ENCODE peak calls at places on chromosomes 13 and 19, in six cellular contexts. One of them, this sample, is unnamed.

GRCh38 chr19:52592301-52592700 is 22.2 kb downstream of the ZNF701 start:
- DNase-seq in testis: no peak
- DNase-seq in thyroid gland: no peak
- DNase-seq in heart left ventricle: no peak
- DNase-seq in adrenal gland: no peak
- DNase-seq in right lobe of liver: no peak
- DNase-seq in this sample: no peak

GRCh38 chr13:72536668-72537399 is 190.6 kb downstream of the MZT1 start:
- DNase-seq in testis: no peak
- DNase-seq in thyroid gland: peak; percentile 41
- DNase-seq in heart left ventricle: no peak
- DNase-seq in adrenal gland: no peak
- DNase-seq in right lobe of liver: peak; percentile 54
- DNase-seq in this sample: no peak

GRCh38 chr19:22144394-22144793 is 52.4 kb downstream of the ZNF676 start:
- DNase-seq in testis: no peak
- DNase-seq in thyroid gland: no peak
- DNase-seq in heart left ventricle: no peak
- DNase-seq in adrenal gland: no peak
- DNase-seq in right lobe of liver: no peak
- DNase-seq in this sample: no peak

GRCh38 chr19:51370230-51370629 is 1.4 kb upstream of the CLDND2 start:
- DNase-seq in testis: no peak
- DNase-seq in thyroid gland: no peak
- DNase-seq in heart left ventricle: no peak
- DNase-seq in adrenal gland: no peak
- DNase-seq in right lobe of liver: no peak
- DNase-seq in this sample: no peak

GRCh38 chr13:25067054-25067453 is 28.9 kb upstream of the PABPC3 start:
- DNase-seq in testis: no peak
- DNase-seq in thyroid gland: no peak
- DNase-seq in heart left ventricle: no peak
- DNase-seq in adrenal gland: no peak
- DNase-seq in right lobe of liver: no peak
- DNase-seq in this sample: no peak

GRCh38 chr13:94345374-94346195 is 133.9 kb downstream of the DCT start:
- DNase-seq in testis: no peak
- DNase-seq in thyroid gland: no peak
- DNase-seq in heart left ventricle: no peak
- DNase-seq in adrenal gland: no peak
- DNase-seq in right lobe of liver: no peak
- DNase-seq in this sample: no peak

GRCh38 chr13:92463134-92463533 is 763.5 kb upstream of the GPC6 start:
- DNase-seq in testis: no peak
- DNase-seq in thyroid gland: no peak
- DNase-seq in heart left ventricle: no peak
- DNase-seq in adrenal gland: no peak
- DNase-seq in right lobe of liver: no peak
- DNase-seq in this sample: no peak

GRCh38 chr19:6769006-6769637 is 1.9 kb upstream of the SH2D3A start:
- DNase-seq in testis: no peak
- DNase-seq in thyroid gland: no peak
- DNase-seq in heart left ventricle: no peak
- DNase-seq in adrenal gland: no peak
- DNase-seq in right lobe of liver: no peak
- DNase-seq in this sample: no peak

GRCh38 chr19:50005428-50005827 is 19.7 kb downstream of the VRK3 start:
- DNase-seq in testis: no peak
- DNase-seq in thyroid gland: no peak
- DNase-seq in heart left ventricle: no peak
- DNase-seq in adrenal gland: no peak
- DNase-seq in right lobe of liver: no peak
- DNase-seq in this sample: no peak

GRCh38 chr13:50580684-50581305 is 262.7 kb downstream of the DLEU7 start:
- DNase-seq in testis: no peak
- DNase-seq in thyroid gland: no peak
- DNase-seq in heart left ventricle: peak; percentile 34
- DNase-seq in adrenal gland: no peak
- DNase-seq in right lobe of liver: no peak
- DNase-seq in this sample: no peak

GRCh38 chr19:4049432-4049831 is 17.3 kb downstream of the ZBTB7A start:
- DNase-seq in testis: no peak
- DNase-seq in thyroid gland: no peak
- DNase-seq in heart left ventricle: peak; percentile 80
- DNase-seq in adrenal gland: no peak
- DNase-seq in right lobe of liver: peak; percentile 54
- DNase-seq in this sample: no peak

GRCh38 chr13:71524245-71525002 is 342.6 kb downstream of the DACH1 start:
- DNase-seq in testis: no peak
- DNase-seq in thyroid gland: no peak
- DNase-seq in heart left ventricle: no peak
- DNase-seq in adrenal gland: no peak
- DNase-seq in right lobe of liver: no peak
- DNase-seq in this sample: no peak

GRCh38 chr19:38658462-38659306 is 11.2 kb downstream of the ACTN4 start:
- DNase-seq in testis: peak; percentile 71
- DNase-seq in thyroid gland: peak; percentile 77
- DNase-seq in heart left ventricle: no peak
- DNase-seq in adrenal gland: peak; percentile 91
- DNase-seq in right lobe of liver: no peak
- DNase-seq in this sample: no peak

GRCh38 chr19:10975374-10976036 is 14.7 kb downstream of the SMARCA4 start:
- DNase-seq in testis: peak; percentile 74
- DNase-seq in thyroid gland: peak; percentile 60
- DNase-seq in heart left ventricle: peak; percentile 53
- DNase-seq in adrenal gland: peak; percentile 50
- DNase-seq in right lobe of liver: no peak
- DNase-seq in this sample: peak; percentile 79
- H3K27ac ChIP-seq in testis: peak overlapping the region; percentile 50
- H3K27ac ChIP-seq in thyroid gland: peak overlapping the region; percentile 59
- H3K27ac ChIP-seq in heart left ventricle: peak overlapping the region; percentile 15
- H3K27ac ChIP-seq in adrenal gland: no peak overlapping the region
- H3K27ac ChIP-seq in right lobe of liver: no peak overlapping the region
- H3K27ac ChIP-seq in this sample: peak overlapping the region; percentile 66

DNA sequence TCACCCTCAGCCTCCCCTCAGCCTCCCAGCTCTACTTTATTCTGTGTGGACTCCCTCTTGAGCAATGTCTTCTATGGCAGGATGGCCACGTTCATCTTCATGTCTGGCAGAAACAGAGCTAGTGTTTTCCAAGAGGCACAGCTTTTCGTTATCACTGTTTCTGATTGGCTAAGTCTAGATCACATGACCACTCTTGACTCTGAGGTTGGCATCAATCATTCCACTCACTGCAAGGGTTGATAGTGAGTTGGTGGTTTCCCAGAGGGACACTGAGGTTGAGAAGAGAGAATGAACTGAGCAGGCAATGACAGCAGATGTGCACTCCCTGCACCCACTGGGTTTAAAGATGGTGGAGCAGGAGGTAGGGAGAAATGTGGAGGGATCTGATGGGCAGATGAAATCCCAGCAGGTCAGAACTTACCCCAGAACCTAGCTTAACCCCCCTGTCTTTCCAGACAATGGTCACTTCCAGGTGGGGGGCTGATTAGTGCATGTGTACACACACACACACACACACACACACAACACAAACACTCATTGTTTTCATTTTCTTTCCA is 26.3 kb upstream of the UQCRFS1 start:
- DNase-seq in testis: no peak
- DNase-seq in thyroid gland: no peak
- DNase-seq in heart left ventricle: no peak
- DNase-seq in adrenal gland: no peak
- DNase-seq in right lobe of liver: no peak
- DNase-seq in this sample: no peak
- TF ChIP-seq POLR2A in testis: no peak
- TF ChIP-seq POLR2A in thyroid gland: no peak
- TF ChIP-seq POLR2A in heart left ventricle: no peak
- TF ChIP-seq POLR2A in adrenal gland: no peak
- TF ChIP-seq POLR2A in right lobe of liver: no peak
- TF ChIP-seq POLR2A in this sample: no peak

DNA sequence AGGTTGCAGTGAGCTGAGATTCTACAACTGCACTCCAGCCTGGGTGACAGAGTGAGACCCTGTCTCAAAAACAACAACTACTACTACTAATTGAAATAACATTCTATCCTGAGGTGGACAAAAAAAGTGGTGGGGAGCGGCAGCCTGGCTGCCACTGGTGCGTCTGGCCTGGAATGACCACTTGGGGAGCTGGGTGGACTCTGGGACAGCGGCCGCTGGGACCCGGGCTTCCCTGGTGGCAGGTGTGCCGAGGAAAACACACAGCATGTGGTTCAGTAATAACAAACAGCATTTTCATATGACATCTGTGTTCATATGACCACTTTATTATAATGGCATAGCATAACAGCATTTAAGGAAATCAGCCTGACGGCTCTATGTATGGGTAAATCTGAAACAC is 33.9 kb downstream of the TFDP1 start:
- DNase-seq in testis: no peak
- DNase-seq in thyroid gland: no peak
- DNase-seq in heart left ventricle: no peak
- DNase-seq in adrenal gland: no peak
- DNase-seq in right lobe of liver: peak; percentile 29
- DNase-seq in this sample: no peak
- H3K4me3 ChIP-seq in testis: no peak overlapping the region
- H3K4me3 ChIP-seq in thyroid gland: no peak overlapping the region
- H3K4me3 ChIP-seq in heart left ventricle: no peak overlapping the region
- H3K4me3 ChIP-seq in adrenal gland: no peak overlapping the region
- H3K4me3 ChIP-seq in right lobe of liver: no peak overlapping the region
- H3K4me3 ChIP-seq in this sample: no peak overlapping the region

GRCh38 chr13:106099765-106100164 is 435.7 kb downstream of the EFNB2 start:
- DNase-seq in testis: no peak
- DNase-seq in thyroid gland: no peak
- DNase-seq in heart left ventricle: no peak
- DNase-seq in adrenal gland: no peak
- DNase-seq in right lobe of liver: no peak
- DNase-seq in this sample: no peak
- H3K27ac ChIP-seq in testis: no peak overlapping the region
- H3K27ac ChIP-seq in thyroid gland: no peak overlapping the region
- H3K27ac ChIP-seq in heart left ventricle: no peak overlapping the region
- H3K27ac ChIP-seq in adrenal gland: no peak overlapping the region
- H3K27ac ChIP-seq in right lobe of liver: no peak overlapping the region
- H3K27ac ChIP-seq in this sample: no peak overlapping the region